ENCODE peak calls at places on chromosomes 5 and 9, in four cellular contexts. R is mesenchymal stem cell, Y is H9, E is neuronal stem cell. O is an unnamed sample.
A peak's percentile ranks its signal among the peaks of the same experiment; 100 is the strongest.

GRCh38 chr9:33350310-33350709 is 52.1 kb downstream of the AQP7 start:
- DNase-seq in R (peak; percentile 91), Y (no peak), E (no peak), O (peak; percentile 95)

GRCh38 chr9:92611621-92612275 is 58.2 kb downstream of the IPPK start:
- DNase-seq in R (no peak), Y (no peak), E (no peak), O (no peak)

GRCh38 chr9:127785023-127785932 is 556 bp upstream of the CDK9 start:
- DNase-seq in R (peak; percentile 84), Y (peak; percentile 87), E (peak; percentile 90), O (peak; percentile 77)

GRCh38 chr5:61333351-61334223 is 1.5 kb downstream of the ZSWIM6 start:
- DNase-seq in R (peak; percentile 34), Y (no peak), E (peak; percentile 40), O (peak; percentile 26)

GRCh38 chr9:96256800-96257199 is 45.2 kb downstream of the HSD17B3 start:
- DNase-seq in R (peak; percentile 66), Y (peak; percentile 88), E (no peak), O (peak; percentile 1)

GRCh38 chr9:35114921-35115341 is 731 bp downstream of the ATOSB start:
- DNase-seq in R (peak; percentile 79), Y (peak; percentile 52), E (peak; percentile 49), O (peak; percentile 65)

GRCh38 chr5:32506251-32506661 is 61.7 kb upstream of the ZFR start:
- DNase-seq in R (no peak), Y (no peak), E (no peak), O (no peak)

GRCh38 chr5:160021818-160022446 is 13.0 kb downstream of the TTC1 start:
- DNase-seq in R (peak; percentile 77), Y (peak; percentile 44), E (peak; percentile 56), O (peak; percentile 35)

GRCh38 chr5:123487298-123487697 is 24.7 kb upstream of the CSNK1G3 start:
- DNase-seq in R (peak; percentile 60), Y (no peak), E (no peak), O (no peak)

GRCh38 chr9:36748322-36748899 is 175.7 kb downstream of the MELK start:
- DNase-seq in R (peak; percentile 56), Y (peak; percentile 72), E (peak; percentile 65), O (peak; percentile 11)

GRCh38 chr5:172173771-172174170 is 14.3 kb downstream of the STK10 start:
- DNase-seq in R (peak; percentile 79), Y (no peak), E (no peak), O (peak; percentile 82)

GRCh38 chr9:126705311-126705766 is 91.6 kb downstream of the LMX1B start:
- DNase-seq in R (peak; percentile 65), Y (peak; percentile 87), E (peak; percentile 84), O (peak; percentile 62)

GRCh38 chr5:78569441-78569840 is 79.1 kb downstream of the LHFPL2 start:
- DNase-seq in R (peak; percentile 54), Y (no peak), E (peak; percentile 9), O (no peak)

GRCh38 chr9:133638076-133638475 is 1.9 kb downstream of the DBH start:
- DNase-seq in R (no peak), Y (no peak), E (no peak), O (no peak)

GRCh38 chr5:162119801-162120200 is 52.2 kb downstream of the GABRG2 start:
- DNase-seq in R (no peak), Y (no peak), E (no peak), O (no peak)

GRCh38 chr9:10387282-10387681 is 225.5 kb downstream of the PTPRD start:
- DNase-seq in R (no peak), Y (peak; percentile 28), E (no peak), O (no peak)

DNA sequence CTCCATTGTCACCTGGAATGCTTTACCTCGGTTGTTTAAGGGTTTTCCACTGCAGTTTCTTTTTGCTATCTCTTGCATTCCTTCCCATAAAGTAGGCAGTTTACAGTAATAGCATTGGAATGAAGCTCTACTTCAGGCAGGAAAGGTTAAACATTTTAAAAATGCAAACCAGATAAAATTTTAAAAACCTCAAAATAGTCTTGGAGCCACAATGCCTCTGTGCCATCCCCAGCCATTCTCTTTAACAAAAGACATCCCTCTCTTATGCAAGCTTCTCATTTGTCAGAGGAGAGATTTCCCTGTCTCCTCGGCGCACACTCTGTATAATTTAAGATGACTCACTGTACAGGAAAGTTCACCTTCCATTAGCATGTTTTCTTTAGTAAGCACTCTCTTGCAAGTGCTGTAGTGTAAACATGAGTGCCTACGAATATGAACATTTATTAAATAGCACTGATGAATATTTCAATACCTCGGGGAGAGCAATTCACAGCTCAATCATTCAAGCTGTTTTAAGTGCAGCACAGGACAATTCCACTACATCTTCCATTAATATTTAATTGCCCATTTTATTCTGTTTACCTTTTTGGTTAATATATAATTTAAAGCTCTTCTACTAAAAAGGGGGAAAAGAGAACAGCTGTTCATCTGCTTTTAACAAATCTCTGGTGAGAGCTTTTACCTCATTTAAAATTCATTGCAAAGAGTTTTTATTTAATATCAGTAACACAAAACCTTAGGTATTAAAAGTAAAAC is 343.6 kb downstream of the SPATA31D1 start:
- DNase-seq in R (peak; percentile 69), Y (no peak), E (no peak), O (peak; percentile 87)
- H3K14ac ChIP-seq in R (no peak overlapping the region), Y (no peak overlapping the region), E (no peak overlapping the region), O (peak overlapping the region; percentile 81)

GRCh38 chr5:868599-869135 is 17.9 kb upstream of the ZDHHC11 start:
- DNase-seq in R (no peak), Y (no peak), E (no peak), O (no peak)
- H3K9ac ChIP-seq in R (no peak overlapping the region), Y (no peak overlapping the region), E (no peak overlapping the region), O (no peak overlapping the region)

DNA sequence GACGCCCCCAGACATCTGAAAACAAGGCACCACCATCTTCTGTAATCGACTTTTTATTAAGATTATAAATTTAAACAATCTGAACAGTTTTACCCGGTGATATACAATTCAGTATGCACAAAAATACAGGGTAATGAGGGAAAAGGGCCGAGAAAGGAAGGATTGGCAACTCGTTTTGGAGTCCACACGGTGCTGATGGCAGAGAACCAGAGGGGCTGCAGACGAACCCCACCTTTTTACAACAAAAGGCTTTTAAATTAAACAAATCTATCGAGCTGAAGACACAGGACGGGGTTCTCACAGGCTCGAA is 2.6 kb downstream of the IER5L start:
- DNase-seq in R (no peak), Y (no peak), E (peak; percentile 53), O (no peak)
- H2BK12ac ChIP-seq in R (no peak overlapping the region), Y (no peak overlapping the region), E (no peak overlapping the region), O (no peak overlapping the region)

GRCh38 chr5:126778675-126779403 is 1.9 kb downstream of the LMNB1 start:
- DNase-seq in R (no peak), Y (no peak), E (peak; percentile 18), O (no peak)
- H3K14ac ChIP-seq in R (peak overlapping the region; percentile 78), Y (peak overlapping the region; percentile 26), E (no peak overlapping the region), O (peak overlapping the region; percentile 3)

GRCh38 chr5:157267766-157268480 is 2.0 kb downstream of the CYFIP2 start:
- DNase-seq in R (no peak), Y (no peak), E (no peak), O (peak; percentile 86)

GRCh38 chr5:157269165-157269671 is 3.3 kb downstream of the CYFIP2 start:
- DNase-seq in R (no peak), Y (peak; percentile 68), E (no peak), O (peak; percentile 97)

GRCh38 chr5:157265714-157266285 is at the start of gene CYFIP2:
- DNase-seq in R (peak; percentile 25), Y (peak; percentile 85), E (peak; percentile 60), O (peak; percentile 51)

GRCh38 chr5:157266286-157267007 is 524 bp downstream of the CYFIP2 start:
- DNase-seq in R (no peak), Y (peak; percentile 61), E (peak; percentile 20), O (peak; percentile 25)

DNA sequence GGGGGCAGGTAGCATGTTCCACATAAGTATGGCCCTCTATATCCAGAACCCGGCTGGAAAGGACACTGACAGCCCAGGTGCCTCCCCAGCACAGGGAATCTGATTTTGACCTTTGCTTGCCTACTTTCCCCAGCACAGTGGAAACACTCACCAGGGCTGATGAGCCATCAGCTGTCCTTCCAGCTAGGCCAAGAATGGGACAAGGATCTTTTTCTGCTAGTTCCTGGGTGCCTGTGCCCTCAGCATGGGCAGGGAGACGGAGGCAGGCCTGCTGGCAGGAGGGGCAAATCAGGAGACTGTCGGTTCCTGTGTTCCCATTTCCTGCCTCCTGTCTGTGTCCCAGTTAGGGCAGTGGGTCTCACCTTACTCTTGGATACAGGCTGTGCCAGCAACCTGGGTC is 1.1 kb downstream of the CYFIP2 start:
- DNase-seq in R (no peak), Y (no peak), E (no peak), O (no peak)
- H3K9ac ChIP-seq in R (no peak overlapping the region), Y (no peak overlapping the region), E (no peak overlapping the region), O (no peak overlapping the region)

O was measured in trophoblast cell.